ENCODE peak calls at places on chromosome X, in seven cellular contexts. V is Karpas-422, A is astrocyte, S is cardiac muscle cell, Z is heart left ventricle, M is left lung, W is Peyer's patch. J is an unnamed sample. For H3K4me1, the result is how much of the 10 kb centered on the place peaks cover.

GRCh38 chrX:40099046-40099968 is 1.5 kb upstream of the BCOR start:
- DNase-seq in S (no peak), W (peak), A (no peak), M (peak), Z (peak), V (peak), J (peak)

GRCh38 chrX:2264179-2265030 is 236.4 kb downstream of the DHRSX start:
- DNase-seq in Z (no peak), M (no peak), S (no peak), V (no peak), W (no peak), A (no peak), J (no peak)

GRCh38 chrX:107718156-107718621 is 57.4 kb downstream of the TSC22D3 start:
- DNase-seq in Z (peak), A (peak), W (peak), V (peak), S (peak), M (peak), J (peak)

GRCh38 chrX:67780694-67781109 is 236.9 kb downstream of the AR start:
- DNase-seq in V (no peak), S (peak), Z (peak), M (peak), W (no peak), A (peak), J (no peak)

GRCh38 chrX:154718607-154719006 is 32.3 kb downstream of the GAB3 start:
- DNase-seq in V (peak), A (no peak), S (no peak), M (no peak), W (no peak), Z (no peak), J (no peak)

GRCh38 chrX:42755820-42756219 is 22.1 kb downstream of the PPP1R2C start:
- DNase-seq in M (no peak), W (no peak), A (peak), Z (peak), S (peak), V (no peak), J (no peak)

GRCh38 chrX:118520206-118520857 is 24.7 kb downstream of the DOCK11 start:
- DNase-seq in S (peak), Z (no peak), V (no peak), W (no peak), M (no peak), A (peak), J (no peak)

GRCh38 chrX:26651755-26652154 is 435.8 kb downstream of the MAGEB5 start:
- DNase-seq in M (no peak), V (peak), W (no peak), Z (no peak), A (no peak), S (no peak), J (no peak)

GRCh38 chrX:45196701-45197100 is 4.0 kb downstream of the DIPK2B start:
- DNase-seq in M (no peak), A (peak), V (no peak), W (no peak), S (no peak), Z (no peak), J (no peak)

GRCh38 chrX:101550362-101550761 is at the start of gene ARMCX1:
- DNase-seq in V (no peak), M (peak), S (peak), W (no peak), Z (peak), A (peak), J (no peak)

GRCh38 chrX:55451990-55452824 is at the start of gene MAGEH1:
- DNase-seq in S (peak), Z (peak), V (peak), M (peak), A (peak), W (peak), J (no peak)

GRCh38 chrX:97895751-97896150 is 1012.0 kb downstream of the RPA4 start:
- DNase-seq in S (no peak), Z (no peak), V (no peak), M (no peak), W (no peak), A (peak), J (no peak)

GRCh38 chrX:91434351-91435168 is at the start of gene PABPC5:
- DNase-seq in M (peak), W (peak), Z (peak), V (no peak), S (peak), A (peak), J (no peak)

GRCh38 chrX:50903387-50904027 is 7.0 kb upstream of the BMP15 start:
- DNase-seq in W (no peak), Z (peak), M (no peak), S (peak), V (peak), A (peak), J (peak)

GRCh38 chrX:23389196-23389792 is 54.6 kb downstream of the PTCHD1 start:
- DNase-seq in M (peak), W (no peak), S (no peak), A (no peak), Z (no peak), V (no peak), J (no peak)

GRCh38 chrX:106862972-106863688 is 40.0 kb downstream of the RIPPLY1 start:
- DNase-seq in Z (no peak), M (no peak), S (peak), A (no peak), W (no peak), V (peak), J (peak)

GRCh38 chrX:39983715-39984114 is 114.0 kb downstream of the BCOR start:
- DNase-seq in S (peak), A (peak), V (no peak), W (no peak), M (no peak), Z (no peak), J (no peak)

GRCh38 chrX:48530736-48531135 is 8.8 kb upstream of the TBC1D25 start:
- DNase-seq in S (no peak), Z (no peak), W (no peak), V (no peak), A (peak), M (no peak), J (no peak)

GRCh38 chrX:25144043-25144940 is 128.5 kb upstream of the ARX start:
- DNase-seq in M (peak), Z (peak), V (peak), W (peak), S (peak), A (peak), J (peak)

GRCh38 chrX:28888421-28888820 is 301.2 kb downstream of the IL1RAPL1 start:
- DNase-seq in M (no peak), W (no peak), V (no peak), A (peak), Z (no peak), S (peak), J (no peak)

GRCh38 chrX:68209008-68209407 is 224.3 kb downstream of the OPHN1 start:
- DNase-seq in Z (no peak), A (no peak), V (no peak), S (no peak), M (no peak), W (no peak), J (no peak)

GRCh38 chrX:97060019-97060418 is 176.3 kb downstream of the RPA4 start:
- DNase-seq in V (no peak), A (no peak), S (no peak), W (no peak), Z (no peak), M (no peak), J (no peak)

GRCh38 chrX:21658152-21658737 is at the start of gene KLHL34:
- DNase-seq in W (no peak), S (no peak), A (no peak), Z (peak), M (no peak), V (no peak), J (no peak)

GRCh38 chrX:39654183-39654925 is 443.4 kb downstream of the BCOR start:
- DNase-seq in W (no peak), M (no peak), A (no peak), Z (no peak), S (no peak), V (no peak), J (no peak)

GRCh38 chrX:101550825-101551767 is 749 bp downstream of the ARMCX1 start:
- DNase-seq in M (peak), W (no peak), S (peak), A (peak), V (no peak), Z (peak), J (no peak)

GRCh38 chrX:68710870-68711576 is 63.6 kb downstream of the STARD8 start:
- DNase-seq in V (peak), Z (no peak), W (no peak), S (peak), M (no peak), A (peak), J (peak)

GRCh38 chrX:49762175-49762704 is 66.5 kb upstream of the PAGE1 start:
- DNase-seq in S (no peak), M (no peak), A (no peak), W (no peak), V (no peak), Z (no peak), J (no peak)

GRCh38 chrX:49761481-49761880 is 65.7 kb upstream of the PAGE1 start:
- DNase-seq in S (peak), V (peak), A (no peak), W (no peak), M (no peak), Z (no peak), J (peak)

GRCh38 chrX:49767231-49767630 is 61.9 kb upstream of the PAGE4 start:
- DNase-seq in Z (no peak), V (no peak), W (no peak), S (peak), M (no peak), A (no peak), J (no peak)
- H3K4me1 ChIP-seq in Z (under half), V (under half), W (under half), S (under half), M (under half), A (under half), J (under half)

GRCh38 chrX:71222929-71223328 is at the start of gene GJB1:
- DNase-seq in S (no peak), W (no peak), Z (no peak), M (no peak), A (no peak), V (no peak), J (no peak)
- H3K4me1 ChIP-seq in S (under half), W (under half), Z (under half), M (under half), A (under half), V (under half), J (under half)

GRCh38 chrX:149473092-149473491 is 32.0 kb downstream of the IDS start:
- DNase-seq in S (no peak), A (no peak), Z (no peak), W (no peak), V (no peak), M (no peak), J (no peak)
- H3K4me1 ChIP-seq in S (under half), A (under half), Z (under half), W (under half), V (under half), M (under half), J (under half)

DNA sequence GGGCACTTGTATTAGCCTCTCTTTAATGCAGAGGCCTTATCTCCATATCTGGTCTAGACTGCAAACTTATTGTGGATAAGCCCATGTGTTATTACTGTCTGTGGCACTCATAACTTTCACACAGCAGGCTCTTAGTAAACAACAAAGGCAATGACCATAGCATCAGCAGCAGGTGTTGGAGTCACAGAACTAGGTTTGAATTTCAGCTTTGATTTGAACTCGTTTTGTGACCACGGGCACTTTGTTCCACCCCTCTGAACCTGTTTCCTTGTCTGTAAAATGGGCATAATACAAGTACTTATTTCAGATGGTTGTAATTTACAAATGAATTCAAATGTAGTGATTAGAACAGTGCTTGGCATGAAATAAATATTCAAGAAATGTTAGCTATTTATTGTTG is 121.8 kb upstream of the C1GALT1C1 start:
- DNase-seq in S (no peak), M (no peak), V (no peak), A (no peak), Z (no peak), W (no peak), J (no peak)
- H3K4me1 ChIP-seq in S (under half), M (under half), V (half or more), A (under half), Z (under half), W (under half), J (under half)

DNA sequence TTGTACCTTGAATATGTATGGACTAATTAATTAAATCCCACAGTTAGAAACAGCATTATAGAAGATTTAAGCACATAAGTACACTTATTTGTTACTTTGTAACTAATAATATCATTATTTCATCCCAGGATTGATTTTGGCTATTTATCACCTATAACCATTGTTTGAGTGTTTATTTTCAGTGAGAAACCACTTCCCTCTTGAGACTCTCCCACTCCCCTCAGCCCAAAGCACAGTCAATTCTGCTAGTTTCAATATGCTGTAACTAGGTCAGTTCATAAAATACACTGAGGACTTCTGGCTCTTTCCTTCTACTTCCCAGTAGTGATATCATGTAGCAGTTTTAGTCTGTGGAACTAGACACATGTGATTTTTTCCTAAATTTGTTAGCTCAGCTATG is 16.3 kb downstream of the OFD1 start:
- DNase-seq in Z (no peak), M (no peak), W (no peak), S (no peak), A (no peak), V (no peak), J (no peak)
- H3K4me1 ChIP-seq in Z (under half), M (under half), W (under half), S (under half), A (under half), V (under half), J (under half)

GRCh38 chrX:63750846-63751245 is 34.2 kb downstream of the ARHGEF9 start:
- DNase-seq in W (no peak), S (no peak), V (no peak), A (no peak), M (no peak), Z (no peak), J (no peak)
- H3K4me1 ChIP-seq in W (under half), S (under half), V (under half), A (under half), M (under half), Z (half or more), J (under half)

DNA sequence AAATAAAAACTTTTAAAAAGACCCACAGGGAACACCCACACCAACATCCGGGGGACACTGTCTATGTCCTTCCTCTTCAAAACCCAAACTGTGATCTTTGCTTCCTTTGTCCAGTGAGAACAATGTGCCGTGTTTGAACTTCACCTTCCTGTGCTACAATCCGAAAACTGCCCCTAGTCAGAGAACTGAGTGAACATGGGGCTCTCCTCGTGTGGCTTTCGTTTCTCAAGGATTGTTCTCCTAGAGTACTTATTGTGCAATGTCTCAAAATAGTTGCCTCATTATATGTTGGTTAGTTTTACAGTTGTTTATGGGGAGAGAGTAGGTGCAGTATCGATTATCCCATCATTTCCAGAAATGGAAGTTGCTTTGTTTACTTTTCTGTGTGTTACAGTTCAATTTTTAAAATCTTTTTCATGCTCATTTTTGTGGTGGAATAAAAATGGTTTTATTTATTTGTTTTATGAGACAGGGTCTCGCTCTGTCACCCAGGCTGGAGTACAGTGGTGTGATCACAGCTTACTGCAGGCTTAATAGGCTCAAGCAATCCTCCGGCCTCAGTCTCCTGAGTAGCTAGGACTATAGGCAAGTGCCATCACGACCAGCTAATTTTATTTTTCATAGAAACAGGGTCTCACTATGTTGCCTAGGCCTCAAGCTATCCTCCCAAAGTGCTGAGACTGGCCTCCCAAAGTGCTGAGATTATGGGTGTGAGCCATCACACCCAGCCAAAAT is 29.9 kb downstream of the RBMX start:
- DNase-seq in Z (no peak), M (no peak), S (peak), A (no peak), W (no peak), V (peak), J (no peak)
- H3K4me1 ChIP-seq in Z (under half), M (under half), S (under half), A (under half), W (under half), V (under half), J (under half)

J was measured in Caco-2.